ENCODE peak calls at places on chromosomes 1 and 21, in six cellular contexts. O is progenitor cell of endocrine pancreas, H is A549, S is neuronal stem cell, P is body of pancreas, A is anterior cingulate cortex. V is an unnamed sample.

GRCh38 chr1:235875236-235875635 is 8.5 kb upstream of the LYST start:
- DNase-seq in A (no peak), H (no peak), P (no peak), O (no peak), S (no peak), V (no peak)

GRCh38 chr1:7014640-7014930 is 229.3 kb downstream of the CAMTA1 start:
- DNase-seq in O (no peak), A (no peak), S (no peak), H (no peak), P (no peak), V (no peak)

GRCh38 chr1:37954316-37954971 is 7.6 kb upstream of the INPP5B start:
- DNase-seq in H (no peak), S (no peak), P (no peak), O (no peak), A (no peak), V (no peak)

GRCh38 chr1:85091647-85092295 is 43.5 kb upstream of the MCOLN3 start:
- DNase-seq in S (no peak), A (no peak), H (no peak), O (no peak), P (no peak), V (no peak)

GRCh38 chr1:36883315-36883949 is 150.9 kb downstream of the GRIK3 start:
- DNase-seq in A (no peak), S (no peak), P (no peak), H (no peak), O (no peak), V (no peak)

GRCh38 chr1:215001419-215002021 is 81.0 kb upstream of the KCNK2 start:
- DNase-seq in S (no peak), O (no peak), A (no peak), H (no peak), P (no peak), V (no peak)

GRCh38 chr1:215891266-215891665 is 324.2 kb downstream of the KCTD3 start:
- DNase-seq in S (no peak), O (no peak), P (no peak), H (no peak), A (no peak), V (no peak)

GRCh38 chr1:206550446-206550845 is 43.1 kb downstream of the RASSF5 start:
- DNase-seq in P (no peak), S (no peak), A (no peak), H (peak; percentile 27), O (no peak), V (no peak)

GRCh38 chr1:145849356-145850165 is 4.1 kb downstream of the NUDT17 start:
- DNase-seq in S (no peak), H (no peak), P (no peak), A (no peak), O (no peak), V (no peak)

GRCh38 chr1:29859126-29859525 is 622.8 kb downstream of the PTPRU start:
- DNase-seq in S (no peak), P (no peak), O (no peak), H (no peak), A (no peak), V (no peak)

GRCh38 chr1:168498159-168498609 is 45.6 kb downstream of the XCL2 start:
- DNase-seq in P (no peak), S (no peak), A (no peak), O (no peak), H (no peak), V (no peak)

GRCh38 chr21:41678016-41678935 is 88.6 kb downstream of the RIPK4 start:
- DNase-seq in O (peak; percentile 32), H (peak; percentile 94), A (no peak), P (peak; percentile 92), S (no peak), V (no peak)

GRCh38 chr1:19139711-19140110 is 70.4 kb downstream of the UBR4 start:
- DNase-seq in A (no peak), O (no peak), S (no peak), H (no peak), P (no peak), V (no peak)

GRCh38 chr1:14980801-14981200 is 172.7 kb upstream of the TMEM51 start:
- DNase-seq in A (no peak), P (no peak), H (no peak), O (no peak), S (peak; percentile 26), V (no peak)

GRCh38 chr1:209929751-209930150 is 8.3 kb upstream of the SYT14 start:
- DNase-seq in O (no peak), A (no peak), P (no peak), S (no peak), H (no peak), V (no peak)

GRCh38 chr1:169809370-169810095 is 14.8 kb upstream of the METTL18 start:
- DNase-seq in P (peak; percentile 11), O (no peak), S (no peak), H (peak; percentile 43), A (no peak), V (no peak)

GRCh38 chr1:162466797-162467196 is 30.8 kb upstream of the UHMK1 start:
- DNase-seq in O (no peak), S (no peak), H (no peak), A (no peak), P (no peak), V (no peak)

GRCh38 chr1:109959974-109960744 is 24.4 kb upstream of the AHCYL1 start:
- DNase-seq in A (no peak), O (no peak), H (peak; percentile 96), S (peak; percentile 81), P (no peak), V (no peak)

GRCh38 chr1:101121515-101121914 is 95.9 kb upstream of the DPH5 start:
- DNase-seq in O (no peak), S (no peak), P (no peak), H (no peak), A (no peak), V (no peak)

GRCh38 chr21:41684381-41685245 is 82.2 kb downstream of the RIPK4 start:
- DNase-seq in P (peak; percentile 80), S (no peak), H (peak; percentile 79), A (no peak), O (no peak), V (no peak)

GRCh38 chr1:64549464-64550239 is 79.7 kb downstream of the CACHD1 start:
- DNase-seq in H (no peak), P (no peak), A (no peak), S (no peak), O (no peak), V (no peak)

GRCh38 chr21:43332872-43333300 is 94.0 kb downstream of the SIK1 start:
- DNase-seq in S (no peak), O (no peak), H (peak; percentile 84), A (no peak), P (no peak), V (no peak)

GRCh38 chr1:240800291-240800690 is 188.3 kb upstream of the GREM2 start:
- DNase-seq in P (no peak), A (no peak), H (no peak), S (no peak), O (no peak), V (no peak)

GRCh38 chr21:35002879-35003722 is 46.0 kb downstream of the RUNX1 start:
- DNase-seq in H (no peak), A (no peak), S (no peak), P (no peak), O (no peak), V (no peak)

GRCh38 chr1:181083842-181084605 is 4.5 kb upstream of the IER5 start:
- DNase-seq in O (no peak), H (peak; percentile 80), P (peak; percentile 68), A (no peak), S (no peak), V (no peak)

GRCh38 chr1:232393010-232393833 is 236.7 kb downstream of the SIPA1L2 start:
- DNase-seq in S (no peak), A (no peak), H (no peak), P (no peak), O (no peak), V (no peak)

GRCh38 chr21:32572574-32573420 is 12.5 kb downstream of the TCP10L start:
- DNase-seq in P (peak; percentile 68), S (no peak), O (no peak), H (no peak), A (no peak), V (no peak)

GRCh38 chr1:67171978-67172377 is 5.7 kb downstream of the IL23R start:
- DNase-seq in H (no peak), P (no peak), O (no peak), A (no peak), S (no peak), V (no peak)

GRCh38 chr1:164772635-164773034 is 213.7 kb downstream of the PBX1 start:
- DNase-seq in S (no peak), P (peak; percentile 83), H (peak; percentile 89), A (no peak), O (no peak), V (no peak)

GRCh38 chr21:38499296-38499695 is 1.0 kb upstream of the ERG start:
- DNase-seq in O (no peak), S (no peak), A (no peak), H (no peak), P (no peak), V (no peak)

GRCh38 chr1:99004270-99005141 is at the start of gene PLPPR5:
- DNase-seq in S (peak; percentile 23), A (peak; percentile 39), O (peak; percentile 45), P (peak; percentile 13), H (no peak), V (no peak)

GRCh38 chr1:219312967-219313366 is 139.3 kb downstream of the LYPLAL1 start:
- DNase-seq in H (peak; percentile 73), S (no peak), O (no peak), P (no peak), A (no peak), V (no peak)

GRCh38 chr1:225700889-225701465 is 48.1 kb upstream of the ENAH start:
- DNase-seq in H (no peak), A (no peak), O (no peak), P (no peak), S (no peak), V (no peak)

GRCh38 chr1:206803221-206803730 is 31.0 kb upstream of the IL10 start:
- DNase-seq in P (peak; percentile 19), A (no peak), S (no peak), H (no peak), O (no peak), V (peak; percentile 47)

GRCh38 chr1:21781971-21782867 is 730 bp downstream of the USP48 start:
- DNase-seq in S (peak; percentile 4), H (peak; percentile 57), A (peak; percentile 63), P (peak; percentile 20), O (no peak), V (peak; percentile 2)

GRCh38 chr1:46133181-46133658 is 791 bp upstream of the PIK3R3 start:
- DNase-seq in O (no peak), A (no peak), S (no peak), P (no peak), H (no peak), V (no peak)

GRCh38 chr1:55180075-55180670 is 35.0 kb downstream of the USP24 start:
- DNase-seq in H (no peak), P (no peak), A (no peak), O (no peak), S (no peak), V (no peak)

GRCh38 chr1:27600500-27601175 is 3.3 kb downstream of the AHDC1 start:
- DNase-seq in S (no peak), P (no peak), A (no peak), O (no peak), H (no peak), V (no peak)